ENCODE peak calls at places on chromosome 4, in eight cellular contexts. One of them, this sample, is unnamed.

GRCh38 chr4:128862608-128863313 is 53.3 kb downstream of the JADE1 start:
- DNase-seq in mammary epithelial cell: no peak
- DNase-seq in effector memory CD4-positive, alpha-beta T cell: peak
- DNase-seq in Panc1: no peak
- DNase-seq in fibroblast of pulmonary artery: no peak
- DNase-seq in lower lobe of right lung: no peak
- DNase-seq in PC-3: no peak
- DNase-seq in keratinocyte: no peak
- DNase-seq in this sample: no peak

GRCh38 chr4:78518551-78518950 is 33.0 kb upstream of the ANXA3 start:
- DNase-seq in mammary epithelial cell: no peak
- DNase-seq in effector memory CD4-positive, alpha-beta T cell: no peak
- DNase-seq in Panc1: no peak
- DNase-seq in fibroblast of pulmonary artery: peak
- DNase-seq in lower lobe of right lung: no peak
- DNase-seq in PC-3: no peak
- DNase-seq in keratinocyte: no peak
- DNase-seq in this sample: no peak

GRCh38 chr4:125187221-125187620 is 127.5 kb upstream of the FAT4 start:
- DNase-seq in mammary epithelial cell: peak
- DNase-seq in effector memory CD4-positive, alpha-beta T cell: no peak
- DNase-seq in Panc1: no peak
- DNase-seq in fibroblast of pulmonary artery: peak
- DNase-seq in lower lobe of right lung: no peak
- DNase-seq in PC-3: peak
- DNase-seq in keratinocyte: peak
- DNase-seq in this sample: no peak

GRCh38 chr4:10015140-10015753 is 6.0 kb downstream of the SLC2A9 start:
- DNase-seq in mammary epithelial cell: no peak
- DNase-seq in effector memory CD4-positive, alpha-beta T cell: no peak
- DNase-seq in Panc1: no peak
- DNase-seq in fibroblast of pulmonary artery: peak
- DNase-seq in lower lobe of right lung: no peak
- DNase-seq in PC-3: peak
- DNase-seq in keratinocyte: no peak
- DNase-seq in this sample: peak

GRCh38 chr4:121376097-121376496 is 4.7 kb downstream of the QRFPR start:
- DNase-seq in mammary epithelial cell: peak
- DNase-seq in effector memory CD4-positive, alpha-beta T cell: no peak
- DNase-seq in Panc1: no peak
- DNase-seq in fibroblast of pulmonary artery: no peak
- DNase-seq in lower lobe of right lung: no peak
- DNase-seq in PC-3: no peak
- DNase-seq in keratinocyte: no peak
- DNase-seq in this sample: no peak

GRCh38 chr4:120977435-120977997 is 55.0 kb upstream of the PRDM5 start:
- DNase-seq in mammary epithelial cell: peak
- DNase-seq in effector memory CD4-positive, alpha-beta T cell: no peak
- DNase-seq in Panc1: peak
- DNase-seq in fibroblast of pulmonary artery: peak
- DNase-seq in lower lobe of right lung: no peak
- DNase-seq in PC-3: peak
- DNase-seq in keratinocyte: peak
- DNase-seq in this sample: peak

GRCh38 chr4:151152033-151152432 is 52.6 kb downstream of the RPS3A start:
- DNase-seq in mammary epithelial cell: no peak
- DNase-seq in effector memory CD4-positive, alpha-beta T cell: no peak
- DNase-seq in Panc1: no peak
- DNase-seq in fibroblast of pulmonary artery: peak
- DNase-seq in lower lobe of right lung: no peak
- DNase-seq in PC-3: no peak
- DNase-seq in keratinocyte: no peak
- DNase-seq in this sample: peak

GRCh38 chr4:112515278-112516075 is 503 bp downstream of the NEUROG2 start:
- DNase-seq in mammary epithelial cell: peak
- DNase-seq in effector memory CD4-positive, alpha-beta T cell: no peak
- DNase-seq in Panc1: no peak
- DNase-seq in fibroblast of pulmonary artery: peak
- DNase-seq in lower lobe of right lung: no peak
- DNase-seq in PC-3: peak
- DNase-seq in keratinocyte: no peak
- DNase-seq in this sample: peak

GRCh38 chr4:105719214-105719613 is 10.6 kb downstream of the GSTCD start:
- DNase-seq in mammary epithelial cell: no peak
- DNase-seq in effector memory CD4-positive, alpha-beta T cell: no peak
- DNase-seq in Panc1: no peak
- DNase-seq in fibroblast of pulmonary artery: no peak
- DNase-seq in lower lobe of right lung: no peak
- DNase-seq in PC-3: no peak
- DNase-seq in keratinocyte: no peak
- DNase-seq in this sample: no peak

GRCh38 chr4:74640111-74640903 is 154.0 kb downstream of the BTC start:
- DNase-seq in mammary epithelial cell: no peak
- DNase-seq in effector memory CD4-positive, alpha-beta T cell: no peak
- DNase-seq in Panc1: no peak
- DNase-seq in fibroblast of pulmonary artery: peak
- DNase-seq in lower lobe of right lung: no peak
- DNase-seq in PC-3: peak
- DNase-seq in keratinocyte: no peak
- DNase-seq in this sample: no peak

GRCh38 chr4:7135389-7135746 is 57.0 kb upstream of the SORCS2 start:
- DNase-seq in mammary epithelial cell: no peak
- DNase-seq in effector memory CD4-positive, alpha-beta T cell: no peak
- DNase-seq in Panc1: no peak
- DNase-seq in fibroblast of pulmonary artery: no peak
- DNase-seq in lower lobe of right lung: no peak
- DNase-seq in PC-3: no peak
- DNase-seq in keratinocyte: no peak
- DNase-seq in this sample: no peak

GRCh38 chr4:176320976-176321361 is 1.2 kb downstream of the SPCS3 start:
- DNase-seq in mammary epithelial cell: no peak
- DNase-seq in effector memory CD4-positive, alpha-beta T cell: no peak
- DNase-seq in Panc1: no peak
- DNase-seq in fibroblast of pulmonary artery: no peak
- DNase-seq in lower lobe of right lung: no peak
- DNase-seq in PC-3: no peak
- DNase-seq in keratinocyte: no peak
- DNase-seq in this sample: no peak

GRCh38 chr4:82578935-82579334 is 17.1 kb upstream of the TMEM150C start:
- DNase-seq in mammary epithelial cell: no peak
- DNase-seq in effector memory CD4-positive, alpha-beta T cell: no peak
- DNase-seq in Panc1: no peak
- DNase-seq in fibroblast of pulmonary artery: peak
- DNase-seq in lower lobe of right lung: no peak
- DNase-seq in PC-3: no peak
- DNase-seq in keratinocyte: no peak
- DNase-seq in this sample: no peak

GRCh38 chr4:182768821-182769220 is 148.4 kb downstream of the DCTD start:
- DNase-seq in mammary epithelial cell: no peak
- DNase-seq in effector memory CD4-positive, alpha-beta T cell: no peak
- DNase-seq in Panc1: no peak
- DNase-seq in fibroblast of pulmonary artery: no peak
- DNase-seq in lower lobe of right lung: no peak
- DNase-seq in PC-3: peak
- DNase-seq in keratinocyte: no peak
- DNase-seq in this sample: no peak

GRCh38 chr4:110200673-110201072 is 2.3 kb upstream of the ELOVL6 start:
- DNase-seq in mammary epithelial cell: no peak
- DNase-seq in effector memory CD4-positive, alpha-beta T cell: no peak
- DNase-seq in Panc1: no peak
- DNase-seq in fibroblast of pulmonary artery: no peak
- DNase-seq in lower lobe of right lung: no peak
- DNase-seq in PC-3: no peak
- DNase-seq in keratinocyte: no peak
- DNase-seq in this sample: no peak

GRCh38 chr4:175531405-175532091 is 280.5 kb downstream of the GPM6A start:
- DNase-seq in mammary epithelial cell: peak
- DNase-seq in effector memory CD4-positive, alpha-beta T cell: no peak
- DNase-seq in Panc1: peak
- DNase-seq in fibroblast of pulmonary artery: peak
- DNase-seq in lower lobe of right lung: no peak
- DNase-seq in PC-3: peak
- DNase-seq in keratinocyte: no peak
- DNase-seq in this sample: no peak

GRCh38 chr4:83629945-83630684 is 94.2 kb downstream of the GPAT3 start:
- DNase-seq in mammary epithelial cell: peak
- DNase-seq in effector memory CD4-positive, alpha-beta T cell: no peak
- DNase-seq in Panc1: no peak
- DNase-seq in fibroblast of pulmonary artery: peak
- DNase-seq in lower lobe of right lung: peak
- DNase-seq in PC-3: peak
- DNase-seq in keratinocyte: peak
- DNase-seq in this sample: peak

GRCh38 chr4:185709802-185710486 is 102.0 kb downstream of the SORBS2 start:
- DNase-seq in mammary epithelial cell: peak
- DNase-seq in effector memory CD4-positive, alpha-beta T cell: no peak
- DNase-seq in Panc1: no peak
- DNase-seq in fibroblast of pulmonary artery: peak
- DNase-seq in lower lobe of right lung: no peak
- DNase-seq in PC-3: peak
- DNase-seq in keratinocyte: no peak
- DNase-seq in this sample: no peak

GRCh38 chr4:48388504-48389154 is 47.3 kb downstream of the SLAIN2 start:
- DNase-seq in mammary epithelial cell: no peak
- DNase-seq in effector memory CD4-positive, alpha-beta T cell: no peak
- DNase-seq in Panc1: no peak
- DNase-seq in fibroblast of pulmonary artery: peak
- DNase-seq in lower lobe of right lung: no peak
- DNase-seq in PC-3: no peak
- DNase-seq in keratinocyte: no peak
- DNase-seq in this sample: no peak

GRCh38 chr4:82125863-82126297 is 247.9 kb downstream of the HNRNPD start:
- DNase-seq in mammary epithelial cell: no peak
- DNase-seq in effector memory CD4-positive, alpha-beta T cell: no peak
- DNase-seq in Panc1: no peak
- DNase-seq in fibroblast of pulmonary artery: no peak
- DNase-seq in lower lobe of right lung: no peak
- DNase-seq in PC-3: no peak
- DNase-seq in keratinocyte: no peak
- DNase-seq in this sample: no peak

DNA sequence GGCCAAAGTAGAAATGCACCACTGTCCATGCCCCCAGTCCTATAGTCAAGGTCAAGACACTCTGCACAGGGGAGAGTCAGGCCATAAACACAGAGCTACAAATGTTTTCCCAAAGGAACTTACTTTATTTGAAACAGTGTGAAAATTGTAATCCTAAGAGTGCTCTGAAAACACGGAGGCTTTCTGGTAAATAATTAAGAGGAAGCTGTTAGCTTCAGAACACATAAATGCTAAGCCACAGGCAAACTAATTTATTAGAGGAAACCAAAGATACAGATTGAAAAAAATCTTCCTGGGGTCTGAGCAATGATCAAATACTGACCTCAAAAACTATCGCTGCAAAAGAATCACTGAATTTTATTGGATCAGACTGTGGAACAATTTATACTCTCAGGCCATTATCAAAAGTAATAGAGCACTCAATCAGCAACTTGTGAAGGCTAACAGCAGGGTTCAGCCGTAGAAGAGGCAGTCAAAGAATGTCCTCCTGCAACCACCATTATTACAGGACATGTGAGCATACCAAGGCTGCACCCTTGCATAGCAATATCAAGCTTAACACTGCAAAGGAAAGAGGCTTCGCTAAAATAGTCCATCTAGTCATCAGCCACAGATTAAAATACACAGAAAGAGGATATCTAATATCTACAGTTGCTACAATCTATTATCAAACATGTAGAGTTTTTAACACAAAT is 42.7 kb upstream of the TMPRSS11B start:
- DNase-seq in mammary epithelial cell: no peak
- DNase-seq in effector memory CD4-positive, alpha-beta T cell: no peak
- DNase-seq in Panc1: no peak
- DNase-seq in fibroblast of pulmonary artery: no peak
- DNase-seq in lower lobe of right lung: no peak
- DNase-seq in PC-3: no peak
- DNase-seq in keratinocyte: no peak
- DNase-seq in this sample: no peak
- H3K4me3 ChIP-seq in mammary epithelial cell: no peak
- H3K4me3 ChIP-seq in effector memory CD4-positive, alpha-beta T cell: no peak
- H3K4me3 ChIP-seq in Panc1: no peak
- H3K4me3 ChIP-seq in fibroblast of pulmonary artery: no peak
- H3K4me3 ChIP-seq in lower lobe of right lung: no peak
- H3K4me3 ChIP-seq in PC-3: peak
- H3K4me3 ChIP-seq in keratinocyte: no peak
- H3K4me3 ChIP-seq in this sample: no peak

GRCh38 chr4:156771171-156771837 is 200.3 kb downstream of the PDGFC start:
- DNase-seq in mammary epithelial cell: peak
- DNase-seq in effector memory CD4-positive, alpha-beta T cell: no peak
- DNase-seq in Panc1: no peak
- DNase-seq in fibroblast of pulmonary artery: peak
- DNase-seq in lower lobe of right lung: no peak
- DNase-seq in PC-3: peak
- DNase-seq in keratinocyte: peak
- DNase-seq in this sample: no peak
- H3K4me3 ChIP-seq in mammary epithelial cell: peak
- H3K4me3 ChIP-seq in effector memory CD4-positive, alpha-beta T cell: no peak
- H3K4me3 ChIP-seq in Panc1: peak
- H3K4me3 ChIP-seq in fibroblast of pulmonary artery: peak
- H3K4me3 ChIP-seq in lower lobe of right lung: peak
- H3K4me3 ChIP-seq in PC-3: peak
- H3K4me3 ChIP-seq in keratinocyte: no peak
- H3K4me3 ChIP-seq in this sample: no peak

DNA sequence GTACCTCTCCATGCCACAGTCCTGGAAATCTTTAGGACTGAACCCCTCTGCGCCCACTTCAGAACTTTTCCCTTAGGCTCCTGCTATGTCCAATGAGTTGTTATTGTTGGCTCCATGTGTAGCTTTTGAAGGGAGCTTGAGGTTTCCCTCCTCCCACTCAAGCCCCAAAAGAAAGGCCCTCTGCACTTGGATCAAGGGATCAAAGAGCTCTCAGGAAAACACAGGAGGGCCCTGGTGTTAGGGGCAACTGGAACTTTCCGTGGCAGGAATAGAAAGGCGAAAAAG is 135.0 kb downstream of the RASL11B start:
- DNase-seq in mammary epithelial cell: no peak
- DNase-seq in effector memory CD4-positive, alpha-beta T cell: no peak
- DNase-seq in Panc1: no peak
- DNase-seq in fibroblast of pulmonary artery: peak
- DNase-seq in lower lobe of right lung: no peak
- DNase-seq in PC-3: no peak
- DNase-seq in keratinocyte: no peak
- DNase-seq in this sample: no peak
- H3K4me3 ChIP-seq in mammary epithelial cell: no peak
- H3K4me3 ChIP-seq in effector memory CD4-positive, alpha-beta T cell: no peak
- H3K4me3 ChIP-seq in Panc1: no peak
- H3K4me3 ChIP-seq in fibroblast of pulmonary artery: no peak
- H3K4me3 ChIP-seq in lower lobe of right lung: no peak
- H3K4me3 ChIP-seq in PC-3: no peak
- H3K4me3 ChIP-seq in keratinocyte: no peak
- H3K4me3 ChIP-seq in this sample: no peak

DNA sequence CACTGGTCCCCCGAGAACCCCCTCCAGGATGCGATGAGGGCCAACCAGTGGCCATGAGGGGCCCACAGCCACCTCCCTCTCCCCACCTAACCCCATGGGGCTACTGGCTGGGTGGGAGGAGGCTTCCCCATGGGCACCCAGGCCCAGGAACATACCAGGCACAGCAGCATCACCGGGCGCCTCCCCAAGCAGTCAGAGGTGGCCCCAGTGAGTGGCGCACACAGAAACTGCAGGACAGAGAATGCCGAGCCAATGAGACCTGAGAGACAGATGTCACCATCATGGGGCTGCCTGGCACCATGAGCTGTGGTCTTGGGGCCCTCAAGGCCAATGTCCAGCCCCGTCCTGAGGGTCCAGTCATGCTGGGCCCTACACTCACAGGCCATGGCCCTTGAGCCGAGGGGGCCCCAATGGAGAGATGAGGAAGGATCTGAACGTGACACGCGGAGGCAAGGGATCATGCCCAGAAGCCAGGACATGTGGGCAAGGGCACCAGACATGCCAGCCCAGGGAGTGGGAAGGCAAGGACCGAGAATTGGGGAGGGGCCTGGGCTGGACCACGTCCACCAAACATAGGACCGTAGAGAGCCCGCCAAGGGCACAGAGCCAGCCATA is 30.1 kb downstream of the NOP14 start:
- DNase-seq in mammary epithelial cell: no peak
- DNase-seq in effector memory CD4-positive, alpha-beta T cell: no peak
- DNase-seq in Panc1: no peak
- DNase-seq in fibroblast of pulmonary artery: no peak
- DNase-seq in lower lobe of right lung: peak
- DNase-seq in PC-3: no peak
- DNase-seq in keratinocyte: no peak
- DNase-seq in this sample: peak
- H3K4me3 ChIP-seq in mammary epithelial cell: peak
- H3K4me3 ChIP-seq in effector memory CD4-positive, alpha-beta T cell: peak
- H3K4me3 ChIP-seq in Panc1: peak
- H3K4me3 ChIP-seq in fibroblast of pulmonary artery: peak
- H3K4me3 ChIP-seq in lower lobe of right lung: peak
- H3K4me3 ChIP-seq in PC-3: peak
- H3K4me3 ChIP-seq in keratinocyte: peak
- H3K4me3 ChIP-seq in this sample: peak